ENCODE peak calls at places on chromosomes 4 and X, in five cellular contexts. Y is pancreas; O is GM12865; J is stimulated activated CD4-positive, alpha-beta T cell treated with anti-CD3 and anti-CD28 coated beads, Interleukin-15, amount 100 ng/mL, for 1 hour; Q is activated CD4-positive, alpha-beta memory T cell treated with anti-CD3 and anti-CD28 coated beads, Interleukin-2, amount 10 ng/mL, durations not matched to agents 7 days and 5 days. A is an unnamed sample.

GRCh38 chr4:183434264-183435045 is 10.0 kb upstream of the CDKN2AIP start:
- DNase-seq in O (peak), Q (no peak), Y (no peak), J (no peak), A (no peak)

GRCh38 chr4:114378306-114378903 is 220.2 kb upstream of the UGT8 start:
- DNase-seq in Y (no peak), J (no peak), O (no peak), Q (no peak), A (no peak)

GRCh38 chr4:22427676-22428075 is 88.2 kb downstream of the ADGRA3 start:
- DNase-seq in O (no peak), J (no peak), Y (no peak), Q (no peak), A (no peak)

GRCh38 chr4:73709461-73710033 is 30.8 kb upstream of the CXCL8 start:
- DNase-seq in O (no peak), Q (no peak), J (no peak), Y (no peak), A (no peak)

GRCh38 chrX:45769919-45770582 is 569.4 kb upstream of the DIPK2B start:
- DNase-seq in J (peak), O (peak), Q (peak), Y (peak), A (no peak)

GRCh38 chr4:34422472-34422871 is 1821.8 kb downstream of the ARAP2 start:
- DNase-seq in Y (no peak), O (no peak), Q (no peak), J (no peak), A (no peak)

GRCh38 chrX:7139202-7140081 is 8.1 kb upstream of the STS start:
- DNase-seq in O (no peak), J (no peak), Y (no peak), Q (no peak), A (no peak)

GRCh38 chrX:139642241-139642927 is 65.6 kb downstream of the MCF2 start:
- DNase-seq in Q (no peak), Y (no peak), O (no peak), J (no peak), A (no peak)

GRCh38 chrX:3181846-3182245 is 140.6 kb downstream of the ARSF start:
- DNase-seq in Q (no peak), O (no peak), Y (no peak), J (no peak), A (no peak)

GRCh38 chr4:173717581-173717980 is 187.6 kb upstream of the HAND2 start:
- DNase-seq in O (no peak), J (no peak), Y (no peak), Q (no peak), A (no peak)

GRCh38 chr4:163866728-163867313 is 372.3 kb downstream of the TMA16 start:
- DNase-seq in O (no peak), Q (no peak), Y (no peak), J (no peak), A (no peak)

GRCh38 chr4:120918788-120919187 is 3.7 kb downstream of the PRDM5 start:
- DNase-seq in Q (no peak), O (no peak), J (no peak), Y (no peak), A (no peak)

GRCh38 chrX:150316564-150316963 is 46.6 kb upstream of the MAMLD1 start:
- DNase-seq in Y (no peak), Q (no peak), O (no peak), J (no peak), A (no peak)

GRCh38 chr4:149823770-149824221 is 8.2 kb upstream of the IQCM start:
- DNase-seq in O (no peak), J (no peak), Y (no peak), Q (no peak), A (no peak)

GRCh38 chr4:41933997-41934812 is 1.0 kb upstream of the TMEM33 start:
- DNase-seq in Q (no peak), J (no peak), Y (no peak), O (no peak), A (no peak)

GRCh38 chrX:11781734-11782370 is 23.8 kb downstream of the MSL3 start:
- DNase-seq in J (no peak), O (no peak), Y (no peak), Q (no peak), A (no peak)

GRCh38 chrX:1077140-1077539 is 135.3 kb downstream of the CRLF2 start:
- DNase-seq in O (no peak), Y (no peak), J (no peak), Q (no peak), A (no peak)

GRCh38 chr4:152316969-152317368 is 218.9 kb downstream of the FBXW7 start:
- DNase-seq in Y (no peak), Q (no peak), J (no peak), O (no peak), A (no peak)

GRCh38 chrX:18956322-18957032 is 27.4 kb downstream of the PHKA2 start:
- DNase-seq in J (no peak), Q (no peak), Y (no peak), O (no peak), A (no peak)

GRCh38 chr4:74415602-74416300 is 29.2 kb upstream of the AREG start:
- DNase-seq in Q (no peak), O (no peak), Y (no peak), J (no peak), A (no peak)

GRCh38 chr4:139791681-139792080 is 126.1 kb downstream of the MGST2 start:
- DNase-seq in Y (no peak), Q (no peak), J (no peak), O (no peak), A (no peak)

GRCh38 chrX:154396948-154397887 is 959 bp upstream of the RPL10 start:
- DNase-seq in Y (peak), Q (peak), J (no peak), O (peak), A (no peak)

GRCh38 chr4:120630432-120630831 is 292.1 kb downstream of the PRDM5 start:
- DNase-seq in Y (no peak), J (no peak), O (no peak), Q (no peak), A (no peak)

GRCh38 chrX:20715176-20715575 is 448.5 kb upstream of the RPS6KA3 start:
- DNase-seq in J (no peak), O (no peak), Y (no peak), Q (no peak), A (no peak)

GRCh38 chr4:83961575-83961974 is 425.7 kb downstream of the GPAT3 start:
- DNase-seq in Q (no peak), Y (no peak), O (no peak), J (no peak), A (no peak)

GRCh38 chr4:150150545-150151156 is 72.4 kb downstream of the DCLK2 start:
- DNase-seq in Y (no peak), J (no peak), O (no peak), Q (no peak), A (no peak)

GRCh38 chrX:138946941-138947340 is 235.4 kb upstream of the FGF13 start:
- DNase-seq in Q (no peak), Y (no peak), J (no peak), O (no peak), A (no peak)

GRCh38 chrX:105219454-105220401 is 766 bp downstream of the TEX13A start:
- DNase-seq in O (no peak), Y (no peak), Q (no peak), J (no peak), A (no peak)

GRCh38 chr4:137238456-137238855 is 293.8 kb downstream of the PCDH18 start:
- DNase-seq in J (no peak), O (no peak), Q (no peak), Y (no peak), A (no peak)

GRCh38 chrX:31546130-31546529 is 474.3 kb upstream of the FTHL17 start:
- DNase-seq in Q (no peak), J (no peak), O (no peak), Y (no peak), A (no peak)

GRCh38 chr4:140937866-140938265 is 181.7 kb upstream of the TBC1D9 start:
- DNase-seq in Q (no peak), J (no peak), O (no peak), Y (no peak), A (no peak)

GRCh38 chr4:153418581-153418980 is 47.6 kb upstream of the TMEM131L start:
- DNase-seq in Q (no peak), J (no peak), O (no peak), Y (no peak), A (no peak)